ENCODE peak calls at places on chromosomes 13 and 19, in six cellular contexts. T is cardiac fibroblast; G is CD4-positive, alpha-beta T cell; H is esophagus squamous epithelium; C is glutamatergic neuron; S is Panc1. Y is an unnamed sample.

GRCh38 chr13:80695841-80696240 is 354.9 kb upstream of the SPRY2 start:
- DNase-seq in T (peak; percentile 5), H (no peak), G (no peak), C (no peak), S (no peak), Y (no peak)

GRCh38 chr19:863305-863620 is 3.8 kb downstream of the CFD start:
- DNase-seq in G (no peak), T (no peak), S (no peak), C (no peak), H (no peak), Y (no peak)

GRCh38 chr19:1156305-1156801 is 17.7 kb downstream of the SBNO2 start:
- DNase-seq in H (no peak), S (no peak), G (no peak), C (no peak), T (peak; percentile 39), Y (no peak)

GRCh38 chr13:71374471-71375041 is 492.4 kb downstream of the DACH1 start:
- DNase-seq in C (no peak), G (no peak), S (no peak), H (no peak), T (no peak), Y (no peak)

GRCh38 chr13:24118576-24118975 is 41.9 kb upstream of the SPATA13 start:
- DNase-seq in G (no peak), C (no peak), H (no peak), S (no peak), T (no peak), Y (no peak)

GRCh38 chr19:44072543-44073401 is 813 bp downstream of the ZNF284 start:
- DNase-seq in G (no peak), S (no peak), C (no peak), T (peak; percentile 5), H (no peak), Y (no peak)

GRCh38 chr19:46609511-46610412 is 8.6 kb downstream of the CALM3 start:
- DNase-seq in C (no peak), G (no peak), S (no peak), T (no peak), H (no peak), Y (no peak)

GRCh38 chr19:54439174-54439851 is 9.7 kb upstream of the LENG8 start:
- DNase-seq in T (peak; percentile 54), G (no peak), C (peak; percentile 77), H (no peak), S (no peak), Y (no peak)

GRCh38 chr19:16608290-16608704 is 19.7 kb downstream of the MED26 start:
- DNase-seq in T (peak; percentile 82), H (no peak), G (no peak), C (no peak), S (no peak), Y (peak; percentile 65)

GRCh38 chr13:110869805-110870706 is 44.8 kb downstream of the ANKRD10 start:
- DNase-seq in S (peak; percentile 95), H (peak; percentile 57), G (no peak), C (peak; percentile 48), T (peak; percentile 99), Y (peak; percentile 100)
- TF ChIP-seq CTCF in S (no peak), H (no peak), G (no peak), C (no peak), T (no peak), Y (no peak)

GRCh38 chr13:32060319-32060924 is 28.8 kb downstream of the FRY start:
- DNase-seq in S (no peak), H (no peak), T (no peak), C (no peak), G (no peak), Y (no peak)
- TF ChIP-seq CTCF in S (no peak), H (no peak), T (no peak), C (no peak), G (no peak), Y (no peak)

DNA sequence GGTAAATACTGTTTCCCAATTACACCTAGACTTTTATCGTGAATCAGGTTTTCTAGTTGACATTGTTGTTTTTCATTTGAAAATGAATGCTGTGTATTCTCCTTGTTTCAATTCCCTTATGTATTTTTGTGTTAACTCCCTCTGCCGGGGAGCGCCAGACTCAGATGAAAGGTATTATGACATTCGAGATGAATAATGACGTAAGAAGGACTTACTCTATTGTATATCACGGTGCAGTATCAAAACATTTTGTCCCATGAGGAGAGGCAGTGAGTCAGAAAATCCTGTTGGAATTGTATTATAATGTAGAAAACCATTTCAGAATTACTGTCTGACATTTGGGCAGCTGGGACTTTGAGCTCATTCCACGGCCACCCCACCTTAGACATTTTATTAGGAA is 61.6 kb downstream of the LRCH1 start:
- DNase-seq in G (no peak), C (no peak), S (no peak), H (no peak), T (peak; percentile 90), Y (peak; percentile 53)
- TF ChIP-seq CTCF in G (no peak), C (no peak), S (no peak), H (no peak), T (peak; percentile 48), Y (peak; percentile 38)

GRCh38 chr19:50706387-50706786 is 13.2 kb downstream of the SHANK1 start:
- DNase-seq in C (no peak), S (no peak), T (no peak), H (no peak), G (no peak), Y (no peak)

GRCh38 chr19:50702158-50702869 is 17.3 kb downstream of the SHANK1 start:
- DNase-seq in T (no peak), G (no peak), C (no peak), H (no peak), S (no peak), Y (no peak)

GRCh38 chr19:50702870-50703829 is 16.5 kb downstream of the SHANK1 start:
- DNase-seq in S (no peak), H (no peak), C (no peak), G (no peak), T (peak; percentile 26), Y (no peak)

GRCh38 chr19:50705422-50706019 is 14.1 kb downstream of the SHANK1 start:
- DNase-seq in T (peak; percentile 73), G (no peak), C (no peak), S (peak; percentile 42), H (no peak), Y (no peak)

DNA sequence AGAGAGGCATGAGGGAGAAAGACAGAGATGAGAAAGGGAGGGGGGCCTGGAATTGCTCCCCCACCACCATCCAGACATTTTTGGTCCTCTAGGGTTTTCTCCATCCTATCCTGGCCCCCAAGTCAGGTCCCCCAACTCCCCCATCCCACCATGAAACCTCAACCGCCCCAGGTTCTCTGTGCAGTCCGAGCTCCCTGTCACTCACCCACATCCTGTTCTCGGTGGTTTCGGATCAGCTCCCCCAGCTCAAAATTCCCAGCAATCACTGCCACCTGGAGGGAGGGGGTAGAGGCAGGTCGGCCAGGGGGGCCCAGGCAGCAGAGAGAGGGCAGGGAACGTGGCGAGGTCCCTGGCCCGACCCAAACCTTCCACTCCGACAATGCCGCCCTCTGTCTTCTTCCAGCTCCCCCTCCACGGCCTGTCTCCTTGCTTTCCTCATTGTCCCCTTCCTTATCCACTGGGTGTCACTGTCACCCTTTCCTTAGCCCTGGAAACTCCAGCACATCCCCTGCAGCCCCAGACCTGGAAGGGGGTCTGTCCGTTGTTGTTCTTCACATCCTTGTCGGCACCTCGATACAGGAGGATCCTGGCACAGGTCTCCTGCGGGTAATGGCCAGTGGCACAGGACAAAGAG is 15.6 kb downstream of the SHANK1 start:
- DNase-seq in C (peak; percentile 48), T (no peak), H (no peak), S (no peak), G (no peak), Y (no peak)
- TF ChIP-seq CTCF in C (peak; percentile 14), T (no peak), H (no peak), S (peak; percentile 69), G (no peak), Y (no peak)

DNA sequence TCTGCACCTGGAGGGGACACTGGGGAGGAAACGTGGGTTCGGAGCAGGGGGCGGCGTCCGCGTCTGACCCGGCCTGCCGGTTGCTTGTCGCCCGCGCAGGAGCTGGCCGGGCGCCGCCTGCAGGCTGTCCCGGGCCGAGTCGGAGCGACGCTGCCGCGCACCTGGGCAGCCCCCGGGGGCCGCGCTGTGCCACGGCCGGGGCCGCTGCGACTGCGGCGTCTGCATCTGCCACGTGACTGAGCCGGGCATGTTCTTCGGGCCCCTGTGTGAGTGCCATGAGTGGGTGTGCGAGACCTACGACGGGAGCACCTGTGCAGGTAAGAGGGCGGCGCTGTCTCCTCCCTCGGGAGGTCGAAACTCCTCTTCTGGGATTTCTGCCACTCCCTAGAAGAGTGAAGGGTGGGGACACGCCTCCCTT is 1.3 kb downstream of the ITGBL1 start:
- DNase-seq in S (no peak), H (no peak), C (no peak), G (no peak), T (no peak), Y (no peak)
- TF ChIP-seq CTCF in S (peak; percentile 78), H (peak; percentile 36), C (no peak), G (no peak), T (no peak), Y (peak; percentile 6)

GRCh38 chr19:14089662-14090508 is 666 bp downstream of the SAMD1 start:
- DNase-seq in S (no peak), C (peak; percentile 74), T (peak; percentile 68), H (no peak), G (no peak), Y (no peak)

GRCh38 chr19:14093117-14093784 is 2.7 kb upstream of the SAMD1 start:
- DNase-seq in H (no peak), G (no peak), C (no peak), T (no peak), S (no peak), Y (no peak)

GRCh38 chr19:14090509-14091085 is at the start of gene SAMD1:
- DNase-seq in H (peak; percentile 68), T (peak; percentile 97), G (peak; percentile 86), C (peak; percentile 80), S (no peak), Y (peak; percentile 77)

GRCh38 chr19:14091086-14091884 is 734 bp upstream of the SAMD1 start:
- DNase-seq in G (peak; percentile 44), C (peak; percentile 61), S (no peak), H (no peak), T (peak; percentile 71), Y (no peak)

GRCh38 chr19:14091885-14092462 is 1.4 kb upstream of the SAMD1 start:
- DNase-seq in G (no peak), T (no peak), H (no peak), C (no peak), S (no peak), Y (no peak)
- TF ChIP-seq CTCF in G (no peak), T (no peak), H (no peak), C (no peak), S (no peak), Y (no peak)

DNA sequence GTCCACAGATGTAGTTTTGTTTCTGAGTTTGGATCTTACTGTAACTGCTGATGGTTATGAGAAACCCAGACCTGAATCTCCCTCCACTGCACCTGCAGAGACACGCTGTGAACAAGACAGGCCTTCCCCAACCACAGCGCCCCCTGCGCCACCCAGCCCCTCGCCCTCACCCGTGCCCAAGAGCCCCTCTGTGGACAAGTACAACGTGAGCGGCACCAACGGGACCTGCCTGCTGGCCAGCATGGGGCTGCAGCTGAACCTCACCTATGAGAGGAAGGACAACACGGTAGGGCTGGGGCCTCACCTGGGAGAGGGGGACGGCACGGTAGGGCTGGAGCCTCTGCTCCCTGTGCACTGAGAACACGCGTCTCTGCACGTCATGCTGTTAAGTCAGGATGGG is 22.3 kb downstream of the LAMP1 start:
- DNase-seq in H (no peak), G (no peak), S (no peak), C (no peak), T (no peak), Y (no peak)
- TF ChIP-seq CTCF in H (no peak), G (no peak), S (no peak), C (no peak), T (no peak), Y (no peak)

GRCh38 chr13:98144501-98145350 is 1.8 kb downstream of the FARP1 start:
- DNase-seq in H (no peak), C (peak; percentile 57), G (no peak), S (no peak), T (peak; percentile 47), Y (no peak)
- TF ChIP-seq CTCF in H (no peak), C (no peak), G (no peak), S (peak; percentile 17), T (peak; percentile 12), Y (peak; percentile 41)

GRCh38 chr13:46321494-46322225 is 65.4 kb downstream of the RUBCNL start:
- DNase-seq in H (no peak), T (peak; percentile 77), C (peak; percentile 67), G (peak; percentile 69), S (peak; percentile 32), Y (peak; percentile 47)
- TF ChIP-seq CTCF in H (peak; percentile 38), T (peak; percentile 80), C (peak; percentile 61), G (peak; percentile 92), S (peak; percentile 79), Y (peak; percentile 87)

Y was measured in astrocyte of the cerebellum.